ENCODE peak calls at places on chromosomes 12 and 14, in four cellular contexts. D is upper lobe of right lung, I is K562, Y is aorta. R is an unnamed sample.

GRCh38 chr12:131276501-131277185 is 322.9 kb downstream of the ADGRD1 start:
- DNase-seq in Y (peak; percentile 46), I (no peak), D (peak; percentile 10), R (no peak)

GRCh38 chr12:94207467-94208432 is 59.4 kb downstream of the PLXNC1 start:
- DNase-seq in I (peak; percentile 59), D (no peak), Y (no peak), R (no peak)

GRCh38 chr12:1059162-1059561 is 68.1 kb downstream of the ERC1 start:
- DNase-seq in I (no peak), Y (no peak), D (no peak), R (no peak)

GRCh38 chr12:22617630-22618029 is 7.3 kb upstream of the ETNK1 start:
- DNase-seq in I (no peak), D (no peak), Y (no peak), R (no peak)

GRCh38 chr14:48052973-48053372 is 377.6 kb upstream of the MDGA2 start:
- DNase-seq in I (no peak), D (no peak), Y (no peak), R (no peak)

GRCh38 chr12:96327889-96328288 is 72.3 kb downstream of the CDK17 start:
- DNase-seq in I (no peak), Y (no peak), D (no peak), R (no peak)

GRCh38 chr12:114316076-114316475 is 89.9 kb downstream of the TBX5 start:
- DNase-seq in Y (no peak), D (no peak), I (no peak), R (no peak)

GRCh38 chr12:53191885-53192530 is 11.3 kb upstream of the CSAD start:
- DNase-seq in Y (peak; percentile 42), D (no peak), I (no peak), R (no peak)

GRCh38 chr12:6345319-6346071 is 3.6 kb upstream of the TNFRSF1A start:
- DNase-seq in Y (peak; percentile 88), I (peak; percentile 87), D (no peak), R (peak; percentile 46)

GRCh38 chr14:99604766-99605298 is 825 bp upstream of the CCDC85C start:
- DNase-seq in D (peak; percentile 80), I (peak; percentile 37), Y (no peak), R (peak; percentile 78)

GRCh38 chr12:18897816-18898215 is 159.9 kb downstream of the CAPZA3 start:
- DNase-seq in I (no peak), Y (no peak), D (no peak), R (no peak)

GRCh38 chr14:90295870-90296516 is 35.7 kb downstream of the NRDE2 start:
- DNase-seq in Y (no peak), I (no peak), D (no peak), R (no peak)

GRCh38 chr12:77865178-77865577 is 34.5 kb downstream of the NAV3 start:
- DNase-seq in D (no peak), Y (no peak), I (no peak), R (no peak)

DNA sequence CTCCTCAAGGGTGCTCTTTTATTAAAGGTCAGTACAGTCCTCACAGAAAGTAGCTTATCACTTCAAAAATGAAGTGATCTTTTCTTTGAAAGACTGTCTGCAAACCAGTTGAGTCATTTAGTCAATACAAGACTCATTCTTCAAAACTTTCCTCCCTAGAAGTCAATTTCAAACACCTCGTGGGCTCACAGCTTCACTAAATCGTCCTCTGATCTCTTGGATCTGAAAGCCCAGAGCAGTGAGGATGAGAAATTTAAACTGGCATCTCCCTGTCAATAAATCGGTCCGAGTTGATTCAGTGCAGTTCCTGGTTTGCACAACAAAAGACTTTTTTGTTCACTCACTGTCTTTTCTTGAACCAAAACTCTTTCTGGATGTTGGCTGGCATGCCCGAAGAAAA is 44.5 kb downstream of the NUAK1 start:
- DNase-seq in Y (no peak), I (no peak), D (no peak), R (no peak)
- H3K4me1 ChIP-seq in Y (peaks cover 14% of the 10 kb centered on the region), I (no peaks in the 10 kb centered on the region), D (peaks cover 39% of the 10 kb centered on the region), R (no peaks in the 10 kb centered on the region)

DNA sequence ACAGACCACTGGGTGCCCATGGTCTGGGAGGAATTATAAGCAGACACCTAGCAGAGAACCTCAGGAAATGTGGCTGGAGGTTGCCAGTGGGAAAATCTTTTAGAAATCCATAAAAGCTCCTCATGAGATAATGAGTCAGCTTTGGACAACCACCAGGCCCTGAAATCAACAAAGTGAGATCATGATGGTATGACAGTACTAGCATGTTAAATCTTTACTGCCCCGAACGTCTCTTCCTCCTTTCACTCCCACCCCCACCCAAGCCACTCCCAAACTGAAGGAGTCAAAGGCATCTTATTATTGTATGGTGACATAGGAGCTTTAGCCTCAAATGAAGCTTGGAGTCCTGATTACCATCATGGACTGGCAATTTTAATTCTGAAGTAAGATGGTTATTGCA is 240.0 kb downstream of the DIO2 start:
- DNase-seq in I (no peak), Y (no peak), D (no peak), R (no peak)
- H3K27ac ChIP-seq in I (no peak overlapping the region), Y (no peak overlapping the region), D (no peak overlapping the region), R (no peak overlapping the region)

DNA sequence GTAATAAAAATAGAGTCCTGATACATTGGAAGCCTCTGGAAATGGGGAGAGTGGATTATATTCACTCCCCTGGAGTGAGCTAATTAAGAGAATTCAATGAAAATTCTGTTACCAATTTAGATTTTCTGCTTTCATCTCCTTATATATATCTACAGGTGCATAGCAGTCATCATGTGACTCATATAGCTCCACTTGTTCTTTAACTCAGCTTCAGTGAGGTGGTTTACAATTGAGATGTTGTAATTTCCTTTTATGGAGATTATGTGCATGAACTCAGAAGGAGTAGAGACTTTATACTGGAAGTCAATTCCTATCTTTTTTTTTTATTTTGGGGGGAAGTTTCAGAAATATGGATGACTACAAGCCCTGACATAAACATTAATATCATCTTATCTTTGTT is 92.1 kb upstream of the SCAF11 start:
- DNase-seq in D (no peak), I (no peak), Y (no peak), R (no peak)
- H3K9me3 ChIP-seq in D (no peaks in the 10 kb centered on the region), I (no peaks in the 10 kb centered on the region), Y (peaks cover 5% of the 10 kb centered on the region), R (no peaks in the 10 kb centered on the region)

GRCh38 chr12:68868043-68868790 is 60.2 kb downstream of the MDM2 start:
- DNase-seq in D (no peak), Y (no peak), I (no peak), R (no peak)
- H3K4me1 ChIP-seq in D (no peaks in the 10 kb centered on the region), Y (no peaks in the 10 kb centered on the region), I (no peaks in the 10 kb centered on the region), R (no peaks in the 10 kb centered on the region)

GRCh38 chr14:32470161-32470705 is 141.1 kb downstream of the AKAP6 start:
- DNase-seq in Y (no peak), I (no peak), D (no peak), R (no peak)
- H3K27ac ChIP-seq in Y (peak overlapping the region; percentile 63), I (no peak overlapping the region), D (no peak overlapping the region), R (no peak overlapping the region)